ENCODE peak calls at places on chromosome 11, in eight cellular contexts. Z is NB4, Q is astrocyte of the cerebellum, R is cardiac fibroblast, Y is uterus, K is astrocyte of the spinal cord, F is nephron progenitor cell, O is brain microvascular endothelial cell. J is an unnamed sample.

GRCh38 chr11:94295534-94295933 is 8.8 kb upstream of the IZUMO1R start:
- DNase-seq in F (no peak), Q (no peak), O (no peak), R (no peak), Z (no peak), Y (no peak), K (no peak), J (no peak)

GRCh38 chr11:62601114-62601363 is 626 bp downstream of the MTA2 start:
- DNase-seq in O (no peak), Z (peak), R (no peak), K (no peak), F (no peak), Q (no peak), Y (no peak), J (no peak)

GRCh38 chr11:88384004-88384677 is 46.6 kb upstream of the CTSC start:
- DNase-seq in Y (no peak), O (peak), K (peak), Q (peak), F (no peak), R (peak), Z (no peak), J (no peak)

GRCh38 chr11:83628622-83629347 is 342.6 kb upstream of the CCDC90B start:
- DNase-seq in R (no peak), F (no peak), Q (no peak), Z (no peak), O (no peak), K (no peak), Y (no peak), J (no peak)

GRCh38 chr11:114063829-114064201 is 4.3 kb downstream of the ZBTB16 start:
- DNase-seq in O (no peak), K (no peak), Q (no peak), F (no peak), Y (no peak), R (no peak), Z (no peak), J (no peak)

GRCh38 chr11:46315783-46316563 is 31.3 kb upstream of the DGKZ start:
- DNase-seq in Q (no peak), R (no peak), F (no peak), O (no peak), Y (no peak), Z (no peak), K (no peak), J (no peak)

GRCh38 chr11:118792642-118793124 is 1.7 kb upstream of the DDX6 start:
- DNase-seq in Q (peak), Y (peak), Z (peak), F (peak), R (peak), O (peak), K (peak), J (peak)

GRCh38 chr11:11582261-11582701 is 39.5 kb downstream of the GALNT18 start:
- DNase-seq in Y (no peak), F (no peak), Z (no peak), R (no peak), Q (no peak), O (no peak), K (no peak), J (no peak)

GRCh38 chr11:17649261-17649660 is 70.1 kb upstream of the MYOD1 start:
- DNase-seq in Y (no peak), Z (no peak), O (no peak), K (no peak), Q (no peak), R (no peak), F (no peak), J (no peak)

GRCh38 chr11:27385245-27385644 is 22.2 kb upstream of the CCDC34 start:
- DNase-seq in Y (no peak), O (peak), K (peak), F (no peak), Z (no peak), Q (peak), R (peak), J (no peak)

GRCh38 chr11:74085542-74085892 is 76.6 kb upstream of the UCP3 start:
- DNase-seq in R (no peak), Y (no peak), K (no peak), Z (no peak), F (no peak), Q (no peak), O (no peak), J (no peak)

DNA sequence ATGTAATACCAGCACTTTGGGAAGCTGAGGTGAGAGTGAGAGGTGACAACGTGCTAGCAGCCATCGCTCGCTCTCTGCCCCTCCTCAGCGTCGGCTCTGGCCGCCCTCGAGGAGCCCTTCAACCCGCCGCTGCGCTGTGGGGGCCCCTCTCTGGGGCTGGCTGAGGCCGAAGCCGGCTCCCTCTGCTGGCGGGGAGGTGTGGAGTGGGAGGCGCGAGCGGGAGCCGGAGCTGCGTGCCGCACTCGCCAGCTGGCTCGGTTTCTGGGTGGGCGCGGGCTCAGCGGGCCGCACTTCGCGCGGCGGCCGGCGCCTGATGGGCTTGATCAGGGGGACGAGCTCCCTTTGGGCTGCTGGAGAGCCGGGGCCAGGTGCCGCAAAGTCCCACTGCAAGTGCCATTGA is 98.9 kb upstream of the UBASH3B start:
- DNase-seq in K (no peak), Y (no peak), O (no peak), R (peak), Q (no peak), Z (no peak), F (peak), J (no peak)
- TF ChIP-seq CTCF in K (peak), Y (no peak), O (peak), R (peak), Q (peak), Z (no peak), F (peak), J (no peak)

GRCh38 chr11:70503201-70503877 is 105.0 kb downstream of the CTTN start:
- DNase-seq in Q (no peak), O (no peak), R (no peak), Z (no peak), Y (no peak), F (no peak), K (no peak), J (no peak)

GRCh38 chr11:70502677-70503076 is 104.3 kb downstream of the CTTN start:
- DNase-seq in Y (no peak), R (no peak), Q (no peak), O (no peak), K (no peak), Z (no peak), F (no peak), J (no peak)

GRCh38 chr11:70505331-70505731 is 107.0 kb downstream of the CTTN start:
- DNase-seq in O (no peak), R (no peak), Y (no peak), F (no peak), Z (no peak), K (no peak), Q (no peak), J (no peak)

GRCh38 chr11:70504246-70505020 is 106.1 kb downstream of the CTTN start:
- DNase-seq in Y (no peak), K (no peak), F (no peak), Q (no peak), Z (no peak), R (no peak), O (no peak), J (no peak)

GRCh38 chr11:70503878-70504240 is 105.5 kb downstream of the CTTN start:
- DNase-seq in R (no peak), F (no peak), Z (no peak), Y (no peak), K (no peak), Q (no peak), O (no peak), J (no peak)
- TF ChIP-seq CTCF in R (no peak), F (peak), Z (peak), Y (no peak), K (peak), Q (peak), O (peak), J (no peak)

GRCh38 chr11:66868726-66869291 is 11.9 kb downstream of the LRFN4 start:
- DNase-seq in Y (no peak), K (no peak), Z (peak), Q (no peak), R (no peak), F (peak), O (no peak), J (no peak)
- TF ChIP-seq CTCF in Y (no peak), K (no peak), Z (peak), Q (no peak), R (no peak), F (peak), O (peak), J (no peak)

DNA sequence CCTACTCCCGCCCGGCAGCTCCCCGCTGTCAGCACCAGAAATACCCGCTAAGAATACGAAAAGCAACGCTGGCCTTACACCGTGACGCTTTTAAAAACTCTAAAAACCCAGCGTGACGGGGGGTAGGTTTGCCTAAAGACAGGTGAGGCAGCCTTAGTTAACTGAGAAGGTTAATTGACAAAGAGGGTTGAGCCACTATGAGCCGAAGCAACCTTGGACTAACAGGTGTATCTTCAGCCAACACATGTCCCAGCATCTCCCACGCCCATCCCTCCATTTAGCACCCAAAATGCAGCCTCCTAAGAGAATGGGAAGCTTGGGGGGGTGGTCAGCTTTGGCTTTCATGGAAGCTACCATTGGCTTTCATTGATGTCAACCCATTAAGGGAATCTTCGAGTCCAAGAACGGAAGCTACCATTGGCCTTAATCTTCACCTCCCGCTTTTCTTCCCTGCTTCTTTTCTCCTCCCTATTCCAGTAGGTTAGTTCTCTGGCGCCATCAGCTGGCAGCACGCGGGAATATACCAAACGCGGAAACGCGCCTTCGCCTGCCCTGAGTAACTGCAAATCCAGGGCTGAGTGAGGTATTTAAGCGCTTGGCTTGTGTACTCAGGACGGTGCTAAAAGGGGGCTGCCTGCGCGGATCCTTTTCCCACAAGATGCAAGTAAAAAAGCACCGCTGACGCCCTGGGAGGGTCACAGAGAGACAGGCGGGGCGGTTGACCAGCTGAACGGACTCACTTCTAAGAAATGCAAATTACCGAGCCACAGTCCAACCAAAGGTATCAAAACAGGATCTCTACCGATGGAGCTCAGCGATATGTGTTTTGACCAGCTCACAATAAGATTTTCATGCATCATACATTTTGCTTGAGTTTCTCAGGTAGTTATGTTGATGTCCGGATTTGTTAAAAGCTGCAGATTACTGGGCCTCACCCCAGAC is 38.5 kb upstream of the GLYATL1 start:
- DNase-seq in Q (peak), O (peak), Y (no peak), F (peak), R (peak), K (peak), Z (peak), J (peak)
- TF ChIP-seq CTCF in Q (peak), O (peak), Y (no peak), F (peak), R (peak), K (peak), Z (peak), J (peak)

GRCh38 chr11:79236541-79236971 is 204.3 kb downstream of the TENM4 start:
- DNase-seq in F (peak), K (peak), Z (no peak), O (peak), Q (no peak), R (peak), Y (no peak), J (no peak)

GRCh38 chr11:79237111-79237510 is 203.7 kb downstream of the TENM4 start:
- DNase-seq in Q (no peak), R (no peak), Y (no peak), K (no peak), F (no peak), Z (no peak), O (no peak), J (no peak)

GRCh38 chr11:79241205-79241604 is 199.6 kb downstream of the TENM4 start:
- DNase-seq in R (no peak), O (no peak), Q (no peak), Z (no peak), K (no peak), F (no peak), Y (no peak), J (no peak)

GRCh38 chr11:79235696-79236095 is 205.1 kb downstream of the TENM4 start:
- DNase-seq in Q (no peak), R (no peak), K (no peak), Z (no peak), F (no peak), Y (no peak), O (no peak), J (no peak)

GRCh38 chr11:79237676-79238075 is 203.2 kb downstream of the TENM4 start:
- DNase-seq in R (peak), F (no peak), Y (peak), O (peak), Z (no peak), K (peak), Q (peak), J (no peak)
- TF ChIP-seq CTCF in R (no peak), F (no peak), Y (no peak), O (no peak), Z (no peak), K (no peak), Q (no peak), J (no peak)

DNA sequence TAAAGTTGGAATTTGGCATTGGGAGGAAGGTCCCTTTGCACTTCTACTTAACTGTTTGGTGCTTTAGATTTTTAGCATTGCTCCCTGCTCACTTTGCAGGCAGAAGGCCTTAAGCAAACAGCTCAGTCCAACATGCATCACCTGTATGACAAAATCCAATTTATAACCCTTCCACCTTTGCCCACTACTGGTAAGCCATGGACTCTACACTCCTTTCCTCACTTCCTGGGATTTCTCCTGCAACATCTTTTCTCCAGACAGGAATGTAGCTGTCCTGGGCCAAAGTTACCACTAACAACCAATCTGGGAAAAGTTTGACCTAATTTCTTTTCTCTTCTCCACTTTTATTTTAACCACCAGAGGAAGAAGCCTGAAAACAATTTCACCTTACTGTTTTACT is 1.8 kb upstream of the OR2D2 start:
- DNase-seq in Y (no peak), Q (no peak), R (no peak), F (no peak), O (no peak), Z (no peak), K (no peak), J (no peak)
- TF ChIP-seq CTCF in Y (no peak), Q (no peak), R (no peak), F (no peak), O (no peak), Z (no peak), K (no peak), J (no peak)

GRCh38 chr11:75664366-75664765 is 4.5 kb downstream of the MAP6 start:
- DNase-seq in O (no peak), Y (no peak), F (no peak), R (no peak), K (no peak), Z (no peak), Q (no peak), J (no peak)

GRCh38 chr11:75667831-75668507 is 869 bp downstream of the MAP6 start:
- DNase-seq in Y (peak), Q (no peak), O (peak), Z (peak), F (peak), K (peak), R (peak), J (peak)

GRCh38 chr11:75665126-75665525 is 3.7 kb downstream of the MAP6 start:
- DNase-seq in Q (no peak), O (no peak), Z (no peak), F (no peak), R (no peak), Y (no peak), K (no peak), J (no peak)

GRCh38 chr11:75668508-75669297 is at the start of gene MAP6:
- DNase-seq in R (no peak), O (no peak), Q (no peak), F (peak), Z (peak), Y (no peak), K (peak), J (no peak)

DNA sequence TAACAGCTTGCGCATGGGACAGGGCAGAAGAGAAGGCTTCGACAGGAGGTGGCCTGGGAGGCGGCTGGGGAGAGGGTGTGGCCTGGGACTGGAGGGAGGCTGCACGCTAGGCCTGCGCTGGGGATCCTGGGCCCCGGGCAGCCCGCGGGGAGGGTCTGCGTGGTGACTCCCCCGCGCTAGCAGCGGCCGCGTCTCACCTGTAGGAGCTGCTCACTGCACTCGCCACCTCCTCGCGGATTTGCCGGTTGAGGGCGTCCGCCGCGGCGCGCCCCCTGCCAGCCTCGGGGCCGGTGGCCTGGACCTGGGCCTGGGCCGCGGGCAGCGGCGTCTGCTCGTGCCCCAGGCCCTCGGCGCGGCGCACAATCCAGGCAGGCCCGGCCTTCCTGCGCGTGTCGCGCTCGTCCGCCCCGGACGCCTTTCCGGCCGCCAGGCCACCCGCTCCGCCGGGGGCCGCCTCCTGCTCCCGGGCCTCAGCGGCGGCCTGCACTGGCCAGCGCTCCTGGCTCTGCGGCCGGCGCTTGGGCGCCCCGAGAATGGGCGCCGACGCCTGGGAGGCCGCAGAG is 1.5 kb downstream of the MAP6 start:
- DNase-seq in R (no peak), Z (peak), Q (no peak), O (no peak), Y (no peak), F (peak), K (no peak), J (peak)
- TF ChIP-seq CTCF in R (no peak), Z (no peak), Q (no peak), O (no peak), Y (no peak), F (no peak), K (no peak), J (peak)

J was measured in prostate gland.